ENCODE peak calls at places on chromosomes 1 and 21, in eight cellular contexts. U is fibroblast of lung; O is CD8-positive, alpha-beta T cell; L is IMR-90; F is HFF-Myc; D is endodermal cell; T is neural progenitor cell; P is HCT116. H is an unnamed sample.

GRCh38 chr1:234599617-234600417 is 10.2 kb downstream of the IRF2BP2 start:
- DNase-seq in P (peak; percentile 51), U (peak; percentile 89), T (peak; percentile 96), F (no peak), D (peak; percentile 93), L (peak; percentile 82), O (peak; percentile 52), H (peak; percentile 81)

GRCh38 chr1:12706061-12706460 is 9.8 kb upstream of the AADACL3 start:
- DNase-seq in U (no peak), O (no peak), P (no peak), F (no peak), T (no peak), D (no peak), L (no peak), H (no peak)

GRCh38 chr1:30399026-30399425 is 324.4 kb downstream of the MATN1 start:
- DNase-seq in F (no peak), O (no peak), T (no peak), D (no peak), P (no peak), L (no peak), U (no peak), H (no peak)

GRCh38 chr1:186286615-186287317 is 88.3 kb downstream of the TPR start:
- DNase-seq in T (no peak), O (no peak), D (no peak), U (peak; percentile 21), L (peak; percentile 35), P (no peak), F (peak; percentile 61), H (no peak)

GRCh38 chr1:145961109-145961424 is 3.2 kb upstream of the LIX1L start:
- DNase-seq in U (no peak), F (no peak), D (no peak), O (no peak), T (no peak), P (no peak), L (no peak), H (no peak)

GRCh38 chr1:175599212-175599681 is 144.1 kb downstream of the TNR start:
- DNase-seq in D (peak; percentile 86), U (no peak), T (peak; percentile 74), L (no peak), F (no peak), O (no peak), P (no peak), H (no peak)

GRCh38 chr1:198462365-198463025 is 78.0 kb downstream of the ATP6V1G3 start:
- DNase-seq in U (peak; percentile 61), O (no peak), T (no peak), D (no peak), P (no peak), F (no peak), L (peak; percentile 55), H (no peak)

GRCh38 chr1:208010487-208011079 is 99.7 kb upstream of the CD34 start:
- DNase-seq in D (no peak), L (no peak), U (no peak), P (no peak), T (no peak), O (no peak), F (no peak), H (no peak)

GRCh38 chr1:78790174-78790573 is 140.5 kb downstream of the IFI44 start:
- DNase-seq in O (no peak), U (no peak), P (no peak), D (no peak), L (no peak), F (no peak), T (no peak), H (no peak)

GRCh38 chr1:66342707-66343106 is 191.2 kb upstream of the SGIP1 start:
- DNase-seq in U (no peak), D (no peak), P (no peak), T (no peak), O (no peak), F (no peak), L (no peak), H (no peak)

GRCh38 chr1:89823679-89824292 is 3.0 kb downstream of the LRRC8D start:
- DNase-seq in D (no peak), T (no peak), P (no peak), O (no peak), U (no peak), L (no peak), F (no peak), H (no peak)

GRCh38 chr1:46718340-46718726 is 581 bp downstream of the EFCAB14 start:
- DNase-seq in T (no peak), U (no peak), F (no peak), O (no peak), L (no peak), P (no peak), D (no peak), H (no peak)

GRCh38 chr1:203028784-203029553 is 2.7 kb downstream of the PPFIA4 start:
- DNase-seq in P (no peak), F (no peak), L (no peak), T (no peak), D (no peak), U (no peak), O (no peak), H (no peak)

GRCh38 chr1:203031467-203031866 is 5.2 kb downstream of the PPFIA4 start:
- DNase-seq in F (no peak), D (peak; percentile 29), T (no peak), P (no peak), L (no peak), U (no peak), O (no peak), H (no peak)

GRCh38 chr1:203025721-203026665 is at the start of gene PPFIA4:
- DNase-seq in O (peak; percentile 86), L (peak; percentile 75), F (no peak), U (peak; percentile 82), D (peak; percentile 97), P (peak; percentile 46), T (peak; percentile 95), H (peak; percentile 60)

GRCh38 chr1:203026666-203027663 is 674 bp downstream of the PPFIA4 start:
- DNase-seq in L (no peak), D (peak; percentile 60), F (no peak), U (no peak), T (no peak), O (no peak), P (no peak), H (no peak)

GRCh38 chr1:203028067-203028783 is 1.9 kb downstream of the PPFIA4 start:
- DNase-seq in O (no peak), D (no peak), L (no peak), P (no peak), F (no peak), U (no peak), T (no peak), H (no peak)
- H3K4me3 ChIP-seq in O (no peak overlapping the region), D (peak overlapping the region; percentile 88), L (no peak overlapping the region), P (no peak overlapping the region), F (no peak overlapping the region), U (no peak overlapping the region), T (peak overlapping the region; percentile 68), H (no peak overlapping the region)

GRCh38 chr1:115838805-115839705 is 1.9 kb downstream of the NHLH2 start:
- DNase-seq in U (no peak), L (no peak), T (peak; percentile 67), P (no peak), O (no peak), D (peak; percentile 91), F (peak; percentile 10), H (no peak)
- H3K4me3 ChIP-seq in U (no peak overlapping the region), L (peak overlapping the region; percentile 28), T (peak overlapping the region; percentile 36), P (no peak overlapping the region), O (no peak overlapping the region), D (peak overlapping the region; percentile 84), F (peak overlapping the region; percentile 24), H (no peak overlapping the region)

GRCh38 chr21:45983981-45984551 is 2.5 kb downstream of the COL6A1 start:
- DNase-seq in F (no peak), L (no peak), T (no peak), D (no peak), P (no peak), U (no peak), O (no peak), H (no peak)

GRCh38 chr21:45982256-45982757 is 737 bp downstream of the COL6A1 start:
- DNase-seq in T (peak; percentile 54), U (no peak), F (no peak), P (no peak), L (no peak), D (no peak), O (no peak), H (no peak)

GRCh38 chr21:45984584-45985095 is 3.1 kb downstream of the COL6A1 start:
- DNase-seq in D (no peak), U (no peak), F (no peak), P (no peak), O (no peak), L (no peak), T (no peak), H (no peak)

GRCh38 chr21:45981641-45982255 is at the start of gene COL6A1:
- DNase-seq in L (peak; percentile 66), P (no peak), U (no peak), T (peak; percentile 88), O (no peak), D (peak; percentile 67), F (no peak), H (no peak)

GRCh38 chr21:45982758-45983731 is 1.5 kb downstream of the COL6A1 start:
- DNase-seq in O (no peak), P (no peak), U (no peak), D (peak; percentile 71), T (peak; percentile 37), L (no peak), F (no peak), H (no peak)
- H3K4me3 ChIP-seq in O (no peak overlapping the region), P (peak overlapping the region; percentile 82), U (peak overlapping the region; percentile 96), D (peak overlapping the region; percentile 86), T (peak overlapping the region; percentile 65), L (peak overlapping the region; percentile 95), F (peak overlapping the region; percentile 98), H (no peak overlapping the region)

DNA sequence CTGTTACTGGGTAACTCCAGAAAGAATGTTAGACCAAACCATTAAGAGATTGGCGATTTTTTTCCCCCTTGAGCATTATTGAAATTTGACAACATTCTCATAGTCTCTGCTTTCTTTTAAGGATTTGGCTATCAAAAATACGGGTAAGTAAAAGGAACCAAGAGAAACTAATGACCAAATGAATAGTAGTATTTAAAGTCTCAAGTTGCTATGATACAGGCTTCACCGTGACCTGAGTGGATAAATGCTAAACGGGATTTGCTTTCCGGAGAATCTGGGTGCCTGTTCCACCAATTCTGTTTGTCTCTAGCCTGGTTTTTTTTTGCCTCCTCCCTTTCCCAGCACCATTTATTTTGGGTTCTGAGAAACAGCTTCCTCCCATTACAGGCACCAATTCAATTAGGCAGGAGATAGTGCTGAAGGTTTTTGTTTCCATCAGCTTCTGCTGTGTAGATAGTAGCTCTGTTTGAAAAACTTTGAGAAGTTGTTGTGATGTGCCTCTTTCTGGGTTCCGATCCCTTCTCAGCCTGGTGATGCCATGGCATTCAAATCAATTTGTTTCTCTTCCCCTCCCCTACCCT is 108.9 kb downstream of the NFIA start:
- DNase-seq in L (no peak), U (no peak), O (no peak), P (no peak), D (no peak), F (no peak), T (no peak), H (no peak)
- H3K4me3 ChIP-seq in L (no peak overlapping the region), U (no peak overlapping the region), O (no peak overlapping the region), P (no peak overlapping the region), D (no peak overlapping the region), F (no peak overlapping the region), T (no peak overlapping the region), H (no peak overlapping the region)

GRCh38 chr1:109259674-109260557 is 10.6 kb downstream of the CELSR2 start:
- DNase-seq in T (peak; percentile 72), F (no peak), P (no peak), O (no peak), D (no peak), L (no peak), U (no peak), H (no peak)
- H3K4me3 ChIP-seq in T (peak overlapping the region; percentile 13), F (no peak overlapping the region), P (no peak overlapping the region), O (no peak overlapping the region), D (no peak overlapping the region), L (no peak overlapping the region), U (no peak overlapping the region), H (no peak overlapping the region)

H was measured in Jurkat, Clone E6-1.